ENCODE peak calls at places on chromosome 15, in five cellular contexts. G is brain microvascular endothelial cell, A is IMR-90, Y is upper lobe of right lung, Z is endodermal cell. C is an unnamed sample.

GRCh38 chr15:50262533-50262932 is 3.0 kb downstream of the HDC start:
- DNase-seq in G (no peak), A (no peak), Y (no peak), Z (no peak), C (no peak)

GRCh38 chr15:37017031-37017625 is 83.2 kb downstream of the MEIS2 start:
- DNase-seq in G (no peak), A (no peak), Y (no peak), Z (no peak), C (no peak)

GRCh38 chr15:43493687-43494472 is 924 bp upstream of the TP53BP1 start:
- DNase-seq in G (no peak), A (no peak), Y (no peak), Z (no peak), C (no peak)

GRCh38 chr15:38886315-38887163 is 321.9 kb upstream of the RASGRP1 start:
- DNase-seq in G (peak), A (peak), Y (no peak), Z (no peak), C (no peak)

GRCh38 chr15:65066001-65066634 is 1.7 kb downstream of the RASL12 start:
- DNase-seq in G (peak), A (peak), Y (no peak), Z (no peak), C (no peak)

GRCh38 chr15:56963719-56964118 is 45.3 kb downstream of the TCF12 start:
- DNase-seq in G (no peak), A (no peak), Y (no peak), Z (no peak), C (no peak)

GRCh38 chr15:77851696-77852095 is 219.0 kb upstream of the LINGO1 start:
- DNase-seq in G (no peak), A (no peak), Y (peak), Z (peak), C (no peak)

GRCh38 chr15:74955796-74956647 is 550 bp downstream of the RPP25 start:
- DNase-seq in G (no peak), A (peak), Y (peak), Z (peak), C (peak)

GRCh38 chr15:82647835-82648256 is 683 bp upstream of the CPEB1 start:
- DNase-seq in G (no peak), A (no peak), Y (no peak), Z (peak), C (no peak)

GRCh38 chr15:59537384-59537783 is 74.2 kb upstream of the GCNT3 start:
- DNase-seq in G (no peak), A (no peak), Y (no peak), Z (no peak), C (no peak)

GRCh38 chr15:29871401-29871800 is 49.1 kb upstream of the TJP1 start:
- DNase-seq in G (peak), A (no peak), Y (no peak), Z (no peak), C (no peak)

GRCh38 chr15:65304393-65305143 is at the start of gene RNU5B-1:
- DNase-seq in G (peak), A (peak), Y (peak), Z (peak), C (peak)

GRCh38 chr15:29204356-29204755 is 65.3 kb downstream of the NSMCE3 start:
- DNase-seq in G (no peak), A (no peak), Y (no peak), Z (no peak), C (no peak)

GRCh38 chr15:63191895-63192603 is 2.6 kb downstream of the RAB8B start:
- DNase-seq in G (no peak), A (no peak), Y (no peak), Z (no peak), C (no peak)

DNA sequence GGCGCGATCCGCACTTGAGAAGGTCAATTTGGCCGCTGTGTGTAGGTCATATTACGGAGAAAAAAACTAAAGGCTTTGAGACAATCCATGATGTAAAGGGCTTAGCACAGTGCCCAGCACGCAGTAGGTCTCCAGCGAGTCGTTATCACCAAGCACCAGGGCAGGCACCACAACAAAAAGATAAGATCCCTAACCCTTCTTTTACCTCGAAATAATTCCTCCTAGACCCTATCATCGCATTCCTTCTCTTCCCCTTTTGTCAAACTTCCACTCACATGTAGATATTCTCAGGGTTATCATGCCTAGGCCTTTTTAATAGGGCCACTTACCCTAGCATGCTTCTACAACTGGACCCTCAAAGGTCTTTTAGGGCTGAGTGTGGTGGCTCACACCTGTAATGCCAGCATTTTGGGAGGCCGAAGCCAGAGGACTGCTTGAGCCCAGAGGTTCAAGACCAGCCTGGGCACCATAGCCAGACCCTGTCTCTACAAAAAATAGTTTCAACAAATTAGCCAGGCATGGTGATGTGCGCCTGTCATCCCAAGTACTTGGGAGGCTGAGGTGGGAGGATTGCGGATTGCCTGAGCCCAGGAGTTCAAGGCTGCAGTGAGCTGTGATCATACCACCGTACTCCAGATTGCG is 13.5 kb downstream of the ZNF774 start:
- DNase-seq in G (no peak), A (no peak), Y (no peak), Z (no peak), C (no peak)
- TF ChIP-seq CTCF in G (no peak), A (no peak), Y (no peak), Z (no peak), C (no peak)

GRCh38 chr15:41116872-41117242 is 777 bp upstream of the INO80 start:
- DNase-seq in G (no peak), A (no peak), Y (no peak), Z (no peak), C (no peak)

GRCh38 chr15:41115652-41116115 is 396 bp downstream of the INO80 start:
- DNase-seq in G (no peak), A (peak), Y (peak), Z (peak), C (no peak)

GRCh38 chr15:41116116-41116871 is at the start of gene INO80:
- DNase-seq in G (peak), A (peak), Y (peak), Z (peak), C (peak)

GRCh38 chr15:41115088-41115651 is 910 bp downstream of the INO80 start:
- DNase-seq in G (peak), A (peak), Y (no peak), Z (peak), C (no peak)
- TF ChIP-seq CTCF in G (peak), A (peak), Y (peak), Z (peak), C (peak)

DNA sequence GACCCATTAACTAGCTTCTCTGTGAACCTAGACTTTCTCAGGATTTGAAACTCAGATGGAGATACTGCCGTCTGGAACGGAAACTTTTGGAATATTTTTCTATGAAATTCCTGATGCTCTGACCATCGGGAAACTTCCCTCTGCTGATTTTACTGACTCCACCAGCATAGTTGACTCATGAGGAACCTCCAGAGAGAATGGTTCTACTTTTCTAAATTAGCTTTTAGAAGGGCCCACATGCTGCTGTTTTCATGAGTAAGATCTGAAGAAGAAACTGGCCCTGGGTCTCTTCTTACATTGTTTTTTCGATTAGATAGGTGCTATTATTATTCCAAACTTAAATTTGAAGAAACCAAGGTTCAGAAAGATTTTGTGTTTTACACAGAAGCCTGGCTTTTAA is 326.3 kb upstream of the NR2E3 start:
- DNase-seq in G (no peak), A (no peak), Y (no peak), Z (no peak), C (no peak)
- TF ChIP-seq CTCF in G (no peak), A (no peak), Y (no peak), Z (no peak), C (no peak)

GRCh38 chr15:31852933-31853332 is 177.4 kb upstream of the CHRNA7 start:
- DNase-seq in G (no peak), A (no peak), Y (no peak), Z (no peak), C (no peak)

GRCh38 chr15:31857194-31857593 is 173.1 kb upstream of the CHRNA7 start:
- DNase-seq in G (no peak), A (no peak), Y (no peak), Z (peak), C (no peak)

GRCh38 chr15:31856581-31856980 is 173.7 kb upstream of the CHRNA7 start:
- DNase-seq in G (no peak), A (no peak), Y (no peak), Z (no peak), C (no peak)

GRCh38 chr15:31858026-31858425 is 172.3 kb upstream of the CHRNA7 start:
- DNase-seq in G (no peak), A (no peak), Y (no peak), Z (peak), C (no peak)

GRCh38 chr15:31853370-31853769 is 176.9 kb upstream of the CHRNA7 start:
- DNase-seq in G (no peak), A (no peak), Y (no peak), Z (no peak), C (no peak)
- TF ChIP-seq CTCF in G (no peak), A (no peak), Y (no peak), Z (no peak), C (no peak)

GRCh38 chr15:32717290-32718081 is at the start of gene GREM1:
- DNase-seq in G (peak), A (peak), Y (no peak), Z (peak), C (peak)
- TF ChIP-seq CTCF in G (no peak), A (no peak), Y (no peak), Z (no peak), C (no peak)

GRCh38 chr15:94455297-94455696 is 223.9 kb downstream of the MCTP2 start:
- DNase-seq in G (no peak), A (no peak), Y (no peak), Z (no peak), C (no peak)
- TF ChIP-seq CTCF in G (no peak), A (no peak), Y (no peak), Z (peak), C (no peak)